ENCODE peak calls at places on chromosomes 5 and 9, in nine cellular contexts. One of them, this sample, is unnamed.
A peak's percentile ranks its signal among the peaks of the same experiment; 100 is the strongest.

GRCh38 chr5:137078171-137078665 is 420.9 kb downstream of the SPOCK1 start:
- DNase-seq in T-helper 1 cell: no peak
- DNase-seq in NCI-H1092: no peak
- DNase-seq in ACHN: peak; percentile 38
- DNase-seq in iPS-NIHi11: peak; percentile 17
- DNase-seq in CD8-positive, alpha-beta T cell: no peak
- DNase-seq in stimulated activated CD8-positive, alpha-beta memory T cell treated with anti-CD3 and anti-CD28 coated beads, Interleukin-7, amount 100 ng/mL, for 1 hour: no peak
- DNase-seq in NCI-H146: peak; percentile 17
- DNase-seq in NCI-H526: peak; percentile 75
- DNase-seq in this sample: no peak

GRCh38 chr9:19184144-19184917 is 46.2 kb upstream of the DENND4C start:
- DNase-seq in T-helper 1 cell: peak; percentile 43
- DNase-seq in NCI-H1092: no peak
- DNase-seq in ACHN: peak; percentile 80
- DNase-seq in iPS-NIHi11: peak; percentile 31
- DNase-seq in CD8-positive, alpha-beta T cell: peak; percentile 90
- DNase-seq in stimulated activated CD8-positive, alpha-beta memory T cell treated with anti-CD3 and anti-CD28 coated beads, Interleukin-7, amount 100 ng/mL, for 1 hour: peak; percentile 52
- DNase-seq in NCI-H146: peak; percentile 17
- DNase-seq in NCI-H526: no peak
- DNase-seq in this sample: peak; percentile 24

GRCh38 chr5:173454381-173454763 is 126.2 kb upstream of the STC2 start:
- DNase-seq in T-helper 1 cell: no peak
- DNase-seq in NCI-H1092: no peak
- DNase-seq in ACHN: peak; percentile 21
- DNase-seq in iPS-NIHi11: no peak
- DNase-seq in CD8-positive, alpha-beta T cell: no peak
- DNase-seq in stimulated activated CD8-positive, alpha-beta memory T cell treated with anti-CD3 and anti-CD28 coated beads, Interleukin-7, amount 100 ng/mL, for 1 hour: no peak
- DNase-seq in NCI-H146: no peak
- DNase-seq in NCI-H526: no peak
- DNase-seq in this sample: no peak

GRCh38 chr5:111551569-111552275 is 39.4 kb upstream of the STARD4 start:
- DNase-seq in T-helper 1 cell: no peak
- DNase-seq in NCI-H1092: no peak
- DNase-seq in ACHN: no peak
- DNase-seq in iPS-NIHi11: peak; percentile 22
- DNase-seq in CD8-positive, alpha-beta T cell: no peak
- DNase-seq in stimulated activated CD8-positive, alpha-beta memory T cell treated with anti-CD3 and anti-CD28 coated beads, Interleukin-7, amount 100 ng/mL, for 1 hour: no peak
- DNase-seq in NCI-H146: no peak
- DNase-seq in NCI-H526: peak; percentile 17
- DNase-seq in this sample: no peak

GRCh38 chr5:25540628-25541027 is 895.9 kb upstream of the CDH10 start:
- DNase-seq in T-helper 1 cell: no peak
- DNase-seq in NCI-H1092: no peak
- DNase-seq in ACHN: no peak
- DNase-seq in iPS-NIHi11: no peak
- DNase-seq in CD8-positive, alpha-beta T cell: no peak
- DNase-seq in stimulated activated CD8-positive, alpha-beta memory T cell treated with anti-CD3 and anti-CD28 coated beads, Interleukin-7, amount 100 ng/mL, for 1 hour: no peak
- DNase-seq in NCI-H146: no peak
- DNase-seq in NCI-H526: no peak
- DNase-seq in this sample: no peak

GRCh38 chr5:88677943-88678779 is 204.8 kb downstream of the MEF2C start:
- DNase-seq in T-helper 1 cell: no peak
- DNase-seq in NCI-H1092: no peak
- DNase-seq in ACHN: no peak
- DNase-seq in iPS-NIHi11: peak; percentile 35
- DNase-seq in CD8-positive, alpha-beta T cell: no peak
- DNase-seq in stimulated activated CD8-positive, alpha-beta memory T cell treated with anti-CD3 and anti-CD28 coated beads, Interleukin-7, amount 100 ng/mL, for 1 hour: no peak
- DNase-seq in NCI-H146: no peak
- DNase-seq in NCI-H526: peak; percentile 37
- DNase-seq in this sample: no peak

GRCh38 chr9:122383992-122384461 is 13.2 kb downstream of the PTGS1 start:
- DNase-seq in T-helper 1 cell: no peak
- DNase-seq in NCI-H1092: no peak
- DNase-seq in ACHN: peak; percentile 82
- DNase-seq in iPS-NIHi11: no peak
- DNase-seq in CD8-positive, alpha-beta T cell: no peak
- DNase-seq in stimulated activated CD8-positive, alpha-beta memory T cell treated with anti-CD3 and anti-CD28 coated beads, Interleukin-7, amount 100 ng/mL, for 1 hour: no peak
- DNase-seq in NCI-H146: no peak
- DNase-seq in NCI-H526: no peak
- DNase-seq in this sample: no peak

GRCh38 chr9:23117621-23118020 is 671.0 kb downstream of the DMRTA1 start:
- DNase-seq in T-helper 1 cell: no peak
- DNase-seq in NCI-H1092: no peak
- DNase-seq in ACHN: peak; percentile 45
- DNase-seq in iPS-NIHi11: no peak
- DNase-seq in CD8-positive, alpha-beta T cell: no peak
- DNase-seq in stimulated activated CD8-positive, alpha-beta memory T cell treated with anti-CD3 and anti-CD28 coated beads, Interleukin-7, amount 100 ng/mL, for 1 hour: no peak
- DNase-seq in NCI-H146: no peak
- DNase-seq in NCI-H526: no peak
- DNase-seq in this sample: no peak

GRCh38 chr9:34650816-34651215 is 1.2 kb upstream of the IL11RA start:
- DNase-seq in T-helper 1 cell: no peak
- DNase-seq in NCI-H1092: no peak
- DNase-seq in ACHN: no peak
- DNase-seq in iPS-NIHi11: no peak
- DNase-seq in CD8-positive, alpha-beta T cell: no peak
- DNase-seq in stimulated activated CD8-positive, alpha-beta memory T cell treated with anti-CD3 and anti-CD28 coated beads, Interleukin-7, amount 100 ng/mL, for 1 hour: no peak
- DNase-seq in NCI-H146: no peak
- DNase-seq in NCI-H526: no peak
- DNase-seq in this sample: no peak

This sample was measured in esophagus squamous epithelium.